ENCODE peak calls at places on chromosomes 1 and 21, in nine cellular contexts. H is mammary epithelial cell, Q is sigmoid colon, P is body of pancreas, S is tibial artery, I is pancreas, W is cardiac muscle cell, K is ascending aorta, M is psoas muscle. V is an unnamed sample.

GRCh38 chr1:89942825-89943658 is 51.9 kb upstream of the ZNF326 start:
- DNase-seq in H (no peak), Q (no peak), P (no peak), S (no peak), I (no peak), W (no peak), K (no peak), M (no peak), V (no peak)

GRCh38 chr1:235567812-235568444 is 63.7 kb upstream of the B3GALNT2 start:
- DNase-seq in H (no peak), Q (no peak), P (no peak), S (no peak), I (no peak), W (peak), K (no peak), M (no peak), V (no peak)

GRCh38 chr1:116763787-116764465 is 9.7 kb downstream of the CD2 start:
- DNase-seq in H (no peak), Q (no peak), P (peak), S (no peak), I (peak), W (peak), K (no peak), M (no peak), V (no peak)

GRCh38 chr21:44969965-44970755 is 30.3 kb downstream of the SLX9 start:
- DNase-seq in H (no peak), Q (peak), P (no peak), S (no peak), I (no peak), W (peak), K (no peak), M (no peak), V (no peak)

GRCh38 chr1:232553050-232553754 is 76.7 kb downstream of the SIPA1L2 start:
- DNase-seq in H (no peak), Q (peak), P (peak), S (no peak), I (peak), W (peak), K (no peak), M (peak), V (no peak)

GRCh38 chr1:161427733-161428516 is 60.2 kb upstream of the CFAP126 start:
- DNase-seq in H (peak), Q (no peak), P (peak), S (no peak), I (peak), W (peak), K (no peak), M (no peak), V (no peak)

GRCh38 chr1:232127190-232127589 is 500.6 kb downstream of the DISC1 start:
- DNase-seq in H (peak), Q (no peak), P (no peak), S (no peak), I (no peak), W (peak), K (no peak), M (no peak), V (no peak)

GRCh38 chr1:158945061-158945460 is 13.7 kb downstream of the PYHIN1 start:
- DNase-seq in H (no peak), Q (no peak), P (no peak), S (no peak), I (no peak), W (no peak), K (no peak), M (no peak), V (no peak)

GRCh38 chr1:29121951-29122661 is 1.6 kb downstream of the TMEM200B start:
- DNase-seq in H (no peak), Q (peak), P (no peak), S (peak), I (no peak), W (peak), K (no peak), M (peak), V (no peak)

GRCh38 chr1:65958561-65959350 is 166.1 kb downstream of the PDE4B start:
- DNase-seq in H (peak), Q (no peak), P (no peak), S (no peak), I (no peak), W (peak), K (no peak), M (peak), V (no peak)

GRCh38 chr1:38098101-38098847 is 51.7 kb upstream of the POU3F1 start:
- DNase-seq in H (no peak), Q (no peak), P (no peak), S (no peak), I (no peak), W (no peak), K (no peak), M (no peak), V (no peak)

GRCh38 chr1:198751741-198752140 is 112.9 kb downstream of the PTPRC start:
- DNase-seq in H (no peak), Q (no peak), P (no peak), S (no peak), I (no peak), W (no peak), K (no peak), M (no peak), V (no peak)

GRCh38 chr1:198750081-198750480 is 111.2 kb downstream of the PTPRC start:
- DNase-seq in H (no peak), Q (no peak), P (no peak), S (no peak), I (no peak), W (peak), K (no peak), M (no peak), V (no peak)

GRCh38 chr1:198741744-198742143 is 102.9 kb downstream of the PTPRC start:
- DNase-seq in H (no peak), Q (no peak), P (no peak), S (no peak), I (no peak), W (peak), K (no peak), M (no peak), V (no peak)

GRCh38 chr1:198749279-198749678 is 110.4 kb downstream of the PTPRC start:
- DNase-seq in H (peak), Q (no peak), P (no peak), S (no peak), I (no peak), W (no peak), K (no peak), M (no peak), V (no peak)

DNA sequence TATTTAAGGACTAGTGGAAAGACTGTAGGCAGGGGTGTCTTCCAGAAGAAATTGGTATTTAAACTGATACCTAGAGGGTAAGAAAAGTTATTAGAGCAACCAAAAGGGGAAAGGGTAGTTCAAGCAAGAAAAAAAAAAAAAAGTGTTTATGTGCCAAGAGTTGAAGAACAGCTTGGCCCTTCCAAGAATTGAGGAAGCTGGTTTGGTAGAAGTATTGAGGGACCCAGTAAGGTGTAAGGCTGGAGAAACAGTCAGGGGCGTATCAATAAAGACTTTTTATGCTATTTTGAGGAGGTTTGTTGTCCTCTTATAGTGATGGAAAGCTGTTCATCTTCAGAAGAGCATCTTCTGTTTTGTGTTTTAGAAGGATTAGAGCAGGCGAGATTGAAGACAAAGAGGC is 108.3 kb downstream of the PTPRC start:
- DNase-seq in H (no peak), Q (no peak), P (no peak), S (no peak), I (no peak), W (no peak), K (no peak), M (no peak), V (no peak)
- TF ChIP-seq CTCF in H (no peak), Q (no peak), P (no peak), S (no peak), I (no peak), W (no peak), K (no peak), M (no peak), V (no peak)

DNA sequence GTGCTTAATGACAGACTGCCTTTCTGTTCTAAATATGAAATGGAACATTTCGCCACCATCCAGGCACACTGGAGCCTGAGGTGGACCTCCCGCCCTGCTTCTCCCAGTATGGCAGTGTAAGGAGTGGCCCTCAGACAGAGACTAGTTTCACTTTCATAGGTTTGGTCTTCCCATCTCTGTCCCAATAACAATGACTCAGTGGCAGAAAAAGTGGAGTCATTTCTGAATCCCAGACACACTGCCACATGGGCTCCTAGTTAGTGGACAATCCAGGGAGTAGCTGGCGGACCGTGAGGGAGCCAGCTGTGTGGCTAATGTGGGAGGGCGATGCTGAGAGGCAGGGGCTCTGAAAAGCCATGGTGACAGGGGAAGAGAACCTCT is 95.6 kb upstream of the TSPAN2 start:
- DNase-seq in H (peak), Q (no peak), P (no peak), S (peak), I (no peak), W (no peak), K (peak), M (peak), V (no peak)
- H3K27ac ChIP-seq in H (no peak), Q (no peak), P (no peak), S (peak), I (no peak), W (peak), K (peak), M (peak), V (no peak)

GRCh38 chr1:44293761-44294315 is 61.2 kb downstream of the ERI3 start:
- DNase-seq in H (no peak), Q (peak), P (peak), S (no peak), I (peak), W (no peak), K (no peak), M (peak), V (no peak)

GRCh38 chr1:44296794-44297193 is 58.3 kb downstream of the ERI3 start:
- DNase-seq in H (no peak), Q (peak), P (no peak), S (no peak), I (no peak), W (no peak), K (no peak), M (no peak), V (no peak)

GRCh38 chr1:44292641-44293040 is 62.4 kb downstream of the ERI3 start:
- DNase-seq in H (no peak), Q (peak), P (no peak), S (no peak), I (no peak), W (no peak), K (no peak), M (no peak), V (no peak)

GRCh38 chr1:44296067-44296466 is 59.0 kb downstream of the ERI3 start:
- DNase-seq in H (no peak), Q (peak), P (no peak), S (no peak), I (no peak), W (no peak), K (no peak), M (no peak), V (no peak)

DNA sequence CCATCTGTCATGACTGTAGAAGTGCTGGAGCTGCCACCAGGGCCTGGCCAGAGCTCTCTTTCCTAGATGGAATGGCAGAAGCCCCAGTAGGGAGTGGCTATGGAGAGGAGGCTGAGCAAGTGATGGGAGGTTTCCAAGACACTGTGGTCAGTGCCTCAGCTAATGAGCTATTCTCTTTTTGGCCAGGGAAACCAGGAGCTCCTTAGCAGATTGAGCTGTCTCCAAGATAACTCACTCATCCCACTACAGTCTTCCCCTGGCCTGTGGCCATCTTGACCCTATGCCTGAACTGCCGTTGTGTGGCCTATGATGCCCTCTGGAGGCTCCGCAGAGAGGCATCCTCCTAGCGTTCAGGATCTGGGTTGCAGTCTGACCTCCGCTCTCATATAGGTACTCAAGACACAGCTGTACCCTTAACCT is 60.5 kb downstream of the ERI3 start:
- DNase-seq in H (no peak), Q (peak), P (no peak), S (no peak), I (peak), W (peak), K (no peak), M (peak), V (no peak)
- TF ChIP-seq CTCF in H (no peak), Q (no peak), P (no peak), S (peak), I (no peak), W (peak), K (peak), M (peak), V (peak)

DNA sequence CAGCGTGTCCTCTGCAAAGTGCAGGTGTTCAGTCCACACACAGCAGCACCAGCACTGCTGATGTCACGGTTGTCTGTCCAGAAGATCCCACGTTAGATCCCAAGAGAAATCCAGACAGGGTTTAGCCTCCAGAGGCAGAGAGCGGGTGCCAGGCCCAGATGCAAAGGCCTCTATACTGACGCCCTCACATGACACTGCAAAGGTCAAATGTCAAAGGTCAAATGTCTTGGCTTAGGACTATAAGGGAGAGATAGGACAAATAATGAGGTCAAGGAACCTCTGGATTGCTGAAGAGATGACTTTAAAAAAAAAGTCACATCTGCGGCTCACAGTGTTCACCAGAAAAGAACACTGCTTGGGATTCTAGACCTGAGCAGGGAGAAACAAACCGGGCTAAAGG is 101.5 kb downstream of the COLGALT2 start:
- DNase-seq in H (no peak), Q (no peak), P (no peak), S (no peak), I (no peak), W (no peak), K (no peak), M (no peak), V (no peak)
- H3K27ac ChIP-seq in H (no peak), Q (no peak), P (no peak), S (no peak), I (no peak), W (no peak), K (no peak), M (no peak), V (peak)

DNA sequence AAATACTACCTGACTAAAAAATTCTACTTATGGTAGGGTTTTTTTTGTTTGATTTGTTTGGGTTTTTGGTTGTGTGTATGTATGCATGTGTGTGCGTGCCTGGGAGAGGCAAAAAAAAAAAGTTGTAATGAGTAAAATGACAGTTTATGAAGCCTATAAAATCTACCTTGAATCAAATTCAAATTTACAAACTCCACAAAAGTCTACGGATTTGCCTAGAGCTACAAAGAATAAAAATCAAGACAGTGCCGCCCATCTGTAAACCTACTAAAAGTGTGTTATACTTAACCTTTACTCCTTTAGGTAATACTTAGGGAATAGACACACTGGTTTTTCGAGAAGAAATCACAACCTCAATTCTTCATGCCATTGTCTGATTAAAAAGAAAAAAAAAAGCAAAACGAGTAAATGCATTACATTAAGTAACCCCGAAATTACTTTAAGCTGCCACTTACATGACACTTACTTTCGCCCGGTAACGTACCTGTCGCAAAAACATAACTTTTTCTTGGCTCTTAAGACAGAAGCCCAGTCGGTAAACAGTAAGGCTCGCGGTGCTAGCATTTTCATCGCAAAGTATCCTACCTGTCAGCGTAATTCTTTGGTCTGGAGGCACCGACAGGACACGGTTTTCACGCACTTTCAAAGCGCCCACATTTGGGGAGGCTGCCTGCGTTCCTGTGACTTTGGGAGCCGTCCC is 999 bp downstream of the SYDE2 start:
- DNase-seq in H (peak), Q (no peak), P (no peak), S (no peak), I (no peak), W (no peak), K (no peak), M (no peak), V (no peak)
- TF ChIP-seq CTCF in H (no peak), Q (no peak), P (no peak), S (no peak), I (no peak), W (no peak), K (no peak), M (no peak), V (no peak)

DNA sequence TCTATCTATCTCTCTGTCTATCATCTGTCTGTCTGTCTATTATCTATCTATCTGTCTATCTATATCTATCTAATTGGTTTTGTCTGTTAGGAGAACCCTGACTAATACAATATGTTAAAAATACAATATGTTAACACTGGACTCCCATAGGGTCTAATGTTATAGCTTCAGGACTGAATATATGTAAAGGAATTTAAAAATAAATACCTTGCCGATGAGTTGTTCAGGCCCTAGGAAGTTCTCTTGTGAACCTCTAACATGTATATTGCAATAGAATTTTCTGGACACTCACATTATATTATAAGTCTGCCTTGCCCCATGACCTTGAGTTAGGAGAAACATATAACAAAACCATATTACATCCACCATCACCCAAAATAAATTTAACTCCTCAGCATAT is 900.6 kb downstream of the NCAM2 start:
- DNase-seq in H (no peak), Q (no peak), P (no peak), S (no peak), I (no peak), W (no peak), K (no peak), M (no peak), V (no peak)
- H3K27ac ChIP-seq in H (no peak), Q (no peak), P (no peak), S (no peak), I (no peak), W (no peak), K (no peak), M (no peak), V (no peak)

GRCh38 chr1:207981976-207982375 is 71.1 kb upstream of the CD34 start:
- DNase-seq in H (no peak), Q (no peak), P (no peak), S (no peak), I (no peak), W (peak), K (no peak), M (no peak), V (no peak)
- TF ChIP-seq CTCF in H (peak), Q (no peak), P (peak), S (no peak), I (no peak), W (peak), K (peak), M (peak), V (no peak)